ENCODE peak calls at places on chromosomes 5 and 9, in nine cellular contexts. I is tibial artery; A is ovary; Q is CD8-positive, alpha-beta T cell; B is tibial nerve; H is A549; Y is GM23338; Z is fibroblast of lung; W is cardiac muscle cell. E is an unnamed sample.

GRCh38 chr5:69432412-69433206 is 17.7 kb downstream of the MARVELD2 start:
- DNase-seq in Y (no peak), Z (no peak), H (no peak), Q (no peak), A (no peak), W (no peak), I (no peak), B (no peak), E (no peak)

GRCh38 chr9:89544280-89544664 is 46.4 kb upstream of the SEMA4D start:
- DNase-seq in Z (no peak), W (no peak), Y (peak; percentile 28), Q (no peak), B (no peak), A (no peak), H (no peak), I (no peak), E (no peak)

GRCh38 chr9:32403567-32403966 is 19.1 kb downstream of the ACO1 start:
- DNase-seq in B (no peak), Y (no peak), Q (no peak), A (no peak), H (no peak), I (no peak), W (no peak), Z (no peak), E (no peak)

GRCh38 chr5:55440188-55440646 is 94.5 kb downstream of the PLPP1 start:
- DNase-seq in A (no peak), H (no peak), W (no peak), Q (no peak), Y (peak; percentile 43), Z (peak; percentile 83), B (no peak), I (no peak), E (no peak)

GRCh38 chr5:16797949-16798348 is 138.1 kb downstream of the MYO10 start:
- DNase-seq in H (no peak), B (no peak), Y (no peak), Q (no peak), Z (peak; percentile 30), W (no peak), A (no peak), I (no peak), E (no peak)

GRCh38 chr9:127358023-127358535 is 38.9 kb upstream of the SLC2A8 start:
- DNase-seq in A (no peak), W (no peak), B (no peak), Y (no peak), I (no peak), Q (no peak), H (no peak), Z (no peak), E (no peak)

GRCh38 chr9:127119319-127119709 is 3.1 kb downstream of the ANGPTL2 start:
- DNase-seq in Z (no peak), Q (no peak), W (no peak), B (no peak), A (no peak), H (no peak), I (no peak), Y (no peak), E (no peak)

GRCh38 chr5:154370119-154370518 is 75.7 kb upstream of the SAP30L start:
- DNase-seq in Z (peak; percentile 60), A (no peak), Y (peak; percentile 43), I (no peak), B (no peak), H (no peak), Q (no peak), W (no peak), E (no peak)

GRCh38 chr9:95947118-95947517 is 71.6 kb downstream of the ERCC6L2 start:
- DNase-seq in Y (no peak), A (no peak), B (no peak), H (no peak), Z (peak; percentile 33), Q (no peak), W (no peak), I (no peak), E (no peak)

GRCh38 chr9:126883636-126884035 is 23.2 kb downstream of the ZBTB34 start:
- DNase-seq in Z (no peak), I (no peak), A (no peak), H (no peak), W (no peak), B (no peak), Q (no peak), Y (no peak), E (no peak)

GRCh38 chr9:125987420-125987819 is 240.2 kb downstream of the PBX3 start:
- DNase-seq in Y (no peak), I (peak; percentile 32), H (no peak), W (no peak), Q (no peak), B (no peak), A (peak; percentile 4), Z (no peak), E (no peak)

GRCh38 chr9:126407125-126407870 is 80.7 kb downstream of the MVB12B start:
- DNase-seq in I (no peak), B (no peak), W (no peak), A (no peak), H (no peak), Q (no peak), Z (peak; percentile 58), Y (peak; percentile 24), E (no peak)

GRCh38 chr9:87514136-87514535 is 16.5 kb downstream of the DAPK1 start:
- DNase-seq in H (no peak), B (no peak), I (no peak), A (no peak), Q (no peak), Y (no peak), W (no peak), Z (no peak), E (no peak)

GRCh38 chr5:61732796-61733195 is 400.7 kb downstream of the ZSWIM6 start:
- DNase-seq in Q (no peak), Y (peak; percentile 27), W (no peak), B (no peak), A (peak; percentile 41), Z (no peak), I (no peak), H (no peak), E (no peak)

GRCh38 chr9:693460-694390 is 147.8 kb upstream of the DMRT1 start:
- DNase-seq in B (peak; percentile 52), Q (no peak), I (peak; percentile 82), Y (peak; percentile 37), A (peak; percentile 56), H (no peak), Z (peak; percentile 90), W (no peak), E (peak; percentile 32)

GRCh38 chr5:142931896-142932686 is 161.9 kb downstream of the ARHGAP26 start:
- DNase-seq in H (no peak), Q (no peak), A (no peak), Y (peak; percentile 63), I (no peak), W (peak; percentile 15), B (no peak), Z (no peak), E (no peak)

GRCh38 chr9:108551030-108551964 is 304.5 kb downstream of the ACTL7B start:
- DNase-seq in I (no peak), Q (no peak), Y (peak; percentile 8), H (peak; percentile 33), A (no peak), W (no peak), B (no peak), Z (peak; percentile 95), E (no peak)

GRCh38 chr5:1325870-1326546 is 18.9 kb downstream of the CLPTM1L start:
- DNase-seq in I (no peak), Q (no peak), B (no peak), Z (no peak), A (no peak), Y (no peak), W (no peak), H (peak; percentile 73), E (no peak)

GRCh38 chr5:170251462-170251861 is 18.7 kb downstream of the C5orf58 start:
- DNase-seq in W (no peak), B (no peak), Y (no peak), H (no peak), A (no peak), Z (no peak), Q (no peak), I (no peak), E (no peak)

GRCh38 chr5:473344-474192 is 30.6 kb downstream of the EXOC3 start:
- DNase-seq in Q (no peak), A (peak; percentile 69), H (peak; percentile 54), W (peak; percentile 64), Y (peak; percentile 70), Z (peak; percentile 47), B (no peak), I (peak; percentile 71), E (peak; percentile 44)

DNA sequence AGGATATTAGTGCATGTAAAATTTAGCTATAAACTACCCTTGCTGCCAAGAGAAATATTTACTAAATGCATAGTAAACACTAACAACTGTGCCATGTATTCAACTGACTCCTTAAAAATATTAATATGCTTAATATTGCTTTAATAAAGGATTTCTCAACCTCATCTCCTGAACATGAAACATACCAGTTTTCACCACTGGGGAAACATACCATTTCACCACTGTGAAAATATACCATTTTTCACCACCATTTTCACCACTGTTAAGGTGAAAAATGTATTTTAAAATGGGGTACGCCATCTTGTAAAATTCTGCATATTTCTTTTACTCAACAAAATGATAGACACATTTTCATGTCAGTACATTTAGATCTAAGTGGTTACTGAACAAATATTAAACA is 4.5 kb downstream of the RAB14 start:
- DNase-seq in Z (no peak), B (no peak), Q (no peak), Y (no peak), W (no peak), A (no peak), I (no peak), H (no peak), E (no peak)
- H3K27ac ChIP-seq in Z (no peak overlapping the region), B (no peak overlapping the region), Q (no peak overlapping the region), Y (no peak overlapping the region), W (no peak overlapping the region), A (no peak overlapping the region), I (no peak overlapping the region), H (no peak overlapping the region), E (no peak overlapping the region)

GRCh38 chr9:2023532-2023931 is 8.4 kb downstream of the SMARCA2 start:
- DNase-seq in B (no peak), Y (no peak), Q (no peak), Z (no peak), H (no peak), A (no peak), I (no peak), W (no peak), E (no peak)
- H3K4me3 ChIP-seq in B (no peak overlapping the region), Y (no peak overlapping the region), Q (no peak overlapping the region), Z (no peak overlapping the region), H (no peak overlapping the region), A (no peak overlapping the region), I (no peak overlapping the region), W (no peak overlapping the region), E (no peak overlapping the region)

DNA sequence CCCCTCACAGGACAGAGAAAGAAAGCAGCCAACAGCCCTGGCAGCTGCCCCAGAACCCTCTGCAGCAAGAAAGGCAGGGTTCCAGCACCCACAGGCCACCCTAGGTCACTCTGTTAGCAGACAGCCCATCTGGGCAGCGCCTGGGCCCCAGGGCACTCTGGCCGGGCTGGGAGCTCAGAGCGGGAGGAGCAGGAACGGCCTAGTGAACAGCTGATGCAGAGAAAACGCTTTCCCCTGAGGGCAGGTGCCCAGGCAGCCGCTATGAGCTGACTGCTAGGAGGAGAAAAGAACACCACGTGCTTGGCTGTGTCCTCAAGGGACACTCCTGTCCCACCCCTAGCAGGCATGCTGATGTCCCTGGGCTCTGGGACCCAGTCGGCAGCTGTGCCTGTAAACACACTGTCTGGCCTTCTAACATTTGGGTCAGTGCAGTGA is 6.6 kb downstream of the RALGDS start:
- DNase-seq in W (no peak), A (peak; percentile 38), Y (no peak), Q (no peak), Z (peak; percentile 27), H (no peak), I (peak; percentile 73), B (no peak), E (no peak)
- H3K4me1 ChIP-seq in W (peaks cover 38% of the 10 kb centered on the region), A (peaks cover 35% of the 10 kb centered on the region), Y (no peaks in the 10 kb centered on the region), Q (peaks cover 59% of the 10 kb centered on the region), Z (peaks cover 9% of the 10 kb centered on the region), H (peaks cover 3% of the 10 kb centered on the region), I (peaks cover 36% of the 10 kb centered on the region), B (peaks cover 72% of the 10 kb centered on the region), E (peaks cover 55% of the 10 kb centered on the region)

GRCh38 chr5:93058309-93058708 is 522.7 kb downstream of the NR2F1-AS1 start:
- DNase-seq in B (no peak), A (no peak), H (no peak), W (no peak), Z (peak; percentile 74), Y (no peak), I (no peak), Q (no peak), E (no peak)
- H3K27ac ChIP-seq in B (no peak overlapping the region), A (no peak overlapping the region), H (no peak overlapping the region), W (no peak overlapping the region), Z (no peak overlapping the region), Y (no peak overlapping the region), I (no peak overlapping the region), Q (no peak overlapping the region), E (no peak overlapping the region)

E was measured in transverse colon.